ENCODE peak calls at places on chromosome 2, in nine cellular contexts. M is HepG2; E is ELF-1; W is activated T-cell treated with anti-CD3 and anti-CD28 coated beads for 1 hour; L is effector memory CD4-positive, alpha-beta T cell; U is T-cell; J is NCI-H1436; P is cerebellum; B is CD8-positive, alpha-beta memory T cell. C is an unnamed sample.

GRCh38 chr2:172097557-172098131 is 5.1 kb downstream of the DLX2 start:
- DNase-seq in E (no peak), J (no peak), U (no peak), P (no peak), W (no peak), B (no peak), M (no peak), L (no peak), C (peak)

GRCh38 chr2:120231564-120231973 is 8.4 kb upstream of the TMEM185B start:
- DNase-seq in B (no peak), L (no peak), U (no peak), P (no peak), M (no peak), W (no peak), J (no peak), E (no peak), C (no peak)

GRCh38 chr2:216056739-216057138 is 24.9 kb downstream of the PECR start:
- DNase-seq in J (no peak), P (no peak), L (no peak), M (no peak), W (no peak), E (no peak), U (no peak), B (no peak), C (no peak)

GRCh38 chr2:74041182-74041581 is 56.5 kb downstream of the TET3 start:
- DNase-seq in P (no peak), E (no peak), J (no peak), L (no peak), W (no peak), B (no peak), U (no peak), M (no peak), C (no peak)

GRCh38 chr2:111161971-111162370 is 41.3 kb downstream of the BCL2L11 start:
- DNase-seq in U (no peak), B (no peak), L (no peak), E (no peak), W (no peak), J (no peak), M (no peak), P (no peak), C (no peak)

GRCh38 chr2:6826081-6826913 is 39.4 kb downstream of the CMPK2 start:
- DNase-seq in B (peak), U (no peak), W (peak), M (peak), J (no peak), P (no peak), E (peak), L (peak), C (no peak)

GRCh38 chr2:217992061-217992460 is 10.7 kb downstream of the TNS1 start:
- DNase-seq in W (no peak), B (no peak), L (no peak), J (no peak), M (no peak), E (no peak), U (no peak), P (no peak), C (no peak)

GRCh38 chr2:106061971-106062370 is 132.1 kb downstream of the UXS1 start:
- DNase-seq in W (no peak), L (no peak), J (no peak), E (no peak), U (no peak), M (no peak), P (no peak), B (no peak), C (peak)

GRCh38 chr2:120854766-120855530 is 119.3 kb downstream of the GLI2 start:
- DNase-seq in B (no peak), M (no peak), E (no peak), W (no peak), L (no peak), J (no peak), P (no peak), U (no peak), C (peak)

GRCh38 chr2:168194784-168195522 is 52.4 kb downstream of the STK39 start:
- DNase-seq in M (no peak), E (no peak), L (peak), W (no peak), U (no peak), B (peak), P (no peak), J (no peak), C (no peak)

GRCh38 chr2:71934320-71934593 is 213.4 kb downstream of the CYP26B1 start:
- DNase-seq in U (no peak), M (no peak), P (no peak), L (no peak), J (no peak), B (no peak), W (no peak), E (no peak), C (no peak)

GRCh38 chr2:219369447-219369861 is 18.3 kb downstream of the DNPEP start:
- DNase-seq in J (no peak), P (no peak), M (no peak), U (no peak), W (no peak), B (no peak), L (no peak), E (no peak), C (no peak)

GRCh38 chr2:147355706-147356105 is 489.1 kb upstream of the ACVR2A start:
- DNase-seq in B (no peak), U (no peak), P (no peak), L (no peak), J (no peak), M (peak), W (no peak), E (no peak), C (peak)

GRCh38 chr2:119216994-119217393 is 6.6 kb upstream of the STEAP3 start:
- DNase-seq in W (no peak), B (no peak), J (no peak), L (no peak), U (no peak), M (no peak), E (no peak), P (no peak), C (no peak)

GRCh38 chr2:65096948-65097347 is 33.0 kb downstream of the RAB1A start:
- DNase-seq in J (no peak), L (no peak), W (no peak), B (no peak), U (no peak), P (no peak), E (no peak), M (no peak), C (no peak)

GRCh38 chr2:161123531-161124030 is 36.6 kb upstream of the TANK start:
- DNase-seq in B (no peak), J (no peak), U (no peak), L (no peak), P (no peak), M (no peak), W (no peak), E (peak), C (peak)